ENCODE peak calls at places on chromosomes 5 and 9, in four cellular contexts. K is fibroblast of the aortic adventitia, Z is IMR-90, M is memory B cell. H is an unnamed sample.

GRCh38 chr5:175657593-175658271 is at the start of gene HRH2:
- DNase-seq in K (no peak), Z (no peak), M (no peak), H (no peak)

GRCh38 chr5:179251276-179251969 is 93.8 kb downstream of the ADAMTS2 start:
- DNase-seq in K (no peak), Z (no peak), M (no peak), H (no peak)

GRCh38 chr9:93577940-93578682 is 1.7 kb downstream of the PHF2 start:
- DNase-seq in K (no peak), Z (no peak), M (no peak), H (no peak)

GRCh38 chr9:138060365-138060764 is 182.8 kb downstream of the CACNA1B start:
- DNase-seq in K (no peak), Z (no peak), M (no peak), H (no peak)

GRCh38 chr9:136081826-136082495 is 13.1 kb downstream of the NACC2 start:
- DNase-seq in K (no peak), Z (no peak), M (no peak), H (no peak)

GRCh38 chr9:128470560-128470959 is 14.8 kb downstream of the ODF2 start:
- DNase-seq in K (peak), Z (peak), M (no peak), H (no peak)

GRCh38 chr5:13956441-13956840 is 12.0 kb upstream of the DNAH5 start:
- DNase-seq in K (no peak), Z (no peak), M (no peak), H (no peak)

GRCh38 chr5:150070821-150071220 is 15.5 kb downstream of the CSF1R start:
- DNase-seq in K (no peak), Z (no peak), M (no peak), H (no peak)

GRCh38 chr9:22203371-22204138 is 194.4 kb upstream of the CDKN2B start:
- DNase-seq in K (peak), Z (peak), M (no peak), H (no peak)

GRCh38 chr9:130499804-130500263 is 55.1 kb downstream of the ASS1 start:
- DNase-seq in K (no peak), Z (no peak), M (no peak), H (no peak)

GRCh38 chr5:128920345-128921215 is 44.7 kb upstream of the SLC27A6 start:
- DNase-seq in K (no peak), Z (peak), M (no peak), H (no peak)

GRCh38 chr9:123338710-123339665 is 17.0 kb upstream of the CRB2 start:
- DNase-seq in K (no peak), Z (no peak), M (peak), H (peak)

GRCh38 chr9:133116346-133117231 is 4.5 kb downstream of the RALGDS start:
- DNase-seq in K (no peak), Z (no peak), M (no peak), H (no peak)